ENCODE peak calls at places on chromosomes 5 and 9, in nine cellular contexts. B, L, W, M, G, S, F, A and Q are unnamed samples.

GRCh38 chr5:142063878-142064331 is 44.7 kb upstream of the NDFIP1 start:
- DNase-seq in B (peak), L (no peak), W (peak), M (peak), G (peak), S (peak), F (peak), A (peak), Q (peak)

GRCh38 chr9:101738566-101739183 is at the start of gene GRIN3A:
- DNase-seq in B (peak), L (no peak), W (no peak), M (peak), G (peak), S (no peak), F (no peak), A (peak), Q (peak)

GRCh38 chr9:35910613-35911488 is 1.6 kb downstream of the SPAAR start:
- DNase-seq in B (peak), L (no peak), W (peak), M (peak), G (no peak), S (peak), F (peak), A (peak), Q (no peak)

GRCh38 chr5:44952376-44952775 is 143.6 kb downstream of the MRPS30 start:
- DNase-seq in B (peak), L (no peak), W (peak), M (no peak), G (no peak), S (peak), F (peak), A (peak), Q (no peak)

GRCh38 chr9:27784999-27785713 is 211.9 kb upstream of the C9orf72 start:
- DNase-seq in B (no peak), L (no peak), W (no peak), M (no peak), G (no peak), S (peak), F (no peak), A (no peak), Q (no peak)

GRCh38 chr5:159897786-159898393 is 18.4 kb upstream of the ADRA1B start:
- DNase-seq in B (no peak), L (no peak), W (no peak), M (no peak), G (no peak), S (no peak), F (no peak), A (no peak), Q (no peak)

GRCh38 chr5:127229185-127229889 is 61.3 kb upstream of the MEGF10 start:
- DNase-seq in B (peak), L (peak), W (no peak), M (peak), G (peak), S (no peak), F (peak), A (peak), Q (no peak)

GRCh38 chr9:18463991-18464390 is 10.0 kb upstream of the ADAMTSL1 start:
- DNase-seq in B (no peak), L (no peak), W (no peak), M (no peak), G (no peak), S (no peak), F (peak), A (no peak), Q (no peak)

GRCh38 chr5:179222246-179223017 is 122.8 kb downstream of the ADAMTS2 start:
- DNase-seq in B (no peak), L (no peak), W (no peak), M (no peak), G (peak), S (no peak), F (no peak), A (no peak), Q (no peak)

GRCh38 chr5:575636-576035 is 36.5 kb upstream of the CEP72 start:
- DNase-seq in B (no peak), L (no peak), W (no peak), M (no peak), G (no peak), S (no peak), F (no peak), A (no peak), Q (no peak)

GRCh38 chr5:123090641-123091257 is 1.7 kb downstream of the PRDM6 start:
- DNase-seq in B (peak), L (no peak), W (no peak), M (no peak), G (peak), S (no peak), F (no peak), A (no peak), Q (no peak)

GRCh38 chr9:116576386-116576785 is 110.7 kb upstream of the TRIM32 start:
- DNase-seq in B (no peak), L (no peak), W (no peak), M (no peak), G (no peak), S (no peak), F (no peak), A (no peak), Q (no peak)

GRCh38 chr5:9587135-9587534 is 41.3 kb upstream of the SEMA5A start:
- DNase-seq in B (no peak), L (no peak), W (no peak), M (no peak), G (no peak), S (no peak), F (no peak), A (no peak), Q (no peak)

GRCh38 chr9:101341958-101342357 is 42.8 kb downstream of the BAAT start:
- DNase-seq in B (no peak), L (no peak), W (no peak), M (no peak), G (no peak), S (no peak), F (no peak), A (no peak), Q (no peak)

GRCh38 chr5:95809414-95809960 is 13.0 kb downstream of the GLRX start:
- DNase-seq in B (peak), L (no peak), W (no peak), M (no peak), G (no peak), S (no peak), F (peak), A (no peak), Q (no peak)

GRCh38 chr9:88458716-88459115 is 70.5 kb downstream of the SPIN1 start:
- DNase-seq in B (no peak), L (no peak), W (no peak), M (no peak), G (no peak), S (no peak), F (peak), A (no peak), Q (no peak)

GRCh38 chr5:110050640-110051345 is 361.1 kb downstream of the MAN2A1 start:
- DNase-seq in B (no peak), L (no peak), W (no peak), M (no peak), G (no peak), S (no peak), F (no peak), A (no peak), Q (no peak)

GRCh38 chr9:116020146-116020545 is 133.4 kb upstream of the PAPPA start:
- DNase-seq in B (no peak), L (no peak), W (no peak), M (no peak), G (no peak), S (no peak), F (no peak), A (no peak), Q (no peak)

GRCh38 chr5:96157841-96158291 is 196.2 kb upstream of the ELL2 start:
- DNase-seq in B (no peak), L (no peak), W (no peak), M (no peak), G (no peak), S (no peak), F (no peak), A (no peak), Q (no peak)

GRCh38 chr5:72151169-72151568 is 43.9 kb downstream of the MAP1B start:
- DNase-seq in B (no peak), L (no peak), W (peak), M (no peak), G (no peak), S (no peak), F (no peak), A (no peak), Q (no peak)

DNA sequence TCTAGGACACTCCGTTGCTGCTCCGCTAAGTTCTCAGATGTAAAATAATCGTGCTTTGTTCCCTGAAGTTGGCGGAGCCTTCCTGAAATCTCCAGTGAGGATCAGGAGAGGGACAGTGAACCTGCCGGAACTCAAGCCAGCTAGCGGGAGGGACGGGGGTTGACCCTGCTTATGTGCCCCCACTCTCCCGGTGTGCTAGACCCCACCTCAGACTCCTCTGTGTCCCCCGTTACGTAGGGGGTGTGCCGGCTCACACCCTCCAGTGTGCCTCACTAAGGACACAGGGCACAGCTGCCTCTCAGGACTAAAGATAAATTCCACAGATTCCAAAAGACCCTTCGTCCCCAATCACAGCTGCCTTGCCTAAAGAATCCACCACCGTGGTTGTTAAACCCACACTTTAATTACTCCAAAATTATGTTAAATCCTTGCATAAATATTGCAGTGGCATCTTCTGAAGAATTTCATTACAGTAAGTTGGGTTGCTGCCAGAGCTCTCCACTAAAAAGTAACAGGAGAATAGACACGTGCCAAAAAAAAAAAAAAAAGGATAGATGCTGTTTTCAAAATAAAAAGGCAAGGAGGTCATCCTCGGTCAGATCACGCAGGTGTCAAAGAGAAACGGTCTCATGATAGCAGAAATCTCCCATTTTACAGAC is 73.8 kb downstream of the GTF3C4 start:
- DNase-seq in B (peak), L (no peak), W (no peak), M (no peak), G (no peak), S (no peak), F (no peak), A (no peak), Q (no peak)
- H3K4me3 ChIP-seq in B (peak), L (no peak), W (no peak), M (no peak), G (no peak), S (no peak), F (no peak), A (no peak), Q (no peak)

DNA sequence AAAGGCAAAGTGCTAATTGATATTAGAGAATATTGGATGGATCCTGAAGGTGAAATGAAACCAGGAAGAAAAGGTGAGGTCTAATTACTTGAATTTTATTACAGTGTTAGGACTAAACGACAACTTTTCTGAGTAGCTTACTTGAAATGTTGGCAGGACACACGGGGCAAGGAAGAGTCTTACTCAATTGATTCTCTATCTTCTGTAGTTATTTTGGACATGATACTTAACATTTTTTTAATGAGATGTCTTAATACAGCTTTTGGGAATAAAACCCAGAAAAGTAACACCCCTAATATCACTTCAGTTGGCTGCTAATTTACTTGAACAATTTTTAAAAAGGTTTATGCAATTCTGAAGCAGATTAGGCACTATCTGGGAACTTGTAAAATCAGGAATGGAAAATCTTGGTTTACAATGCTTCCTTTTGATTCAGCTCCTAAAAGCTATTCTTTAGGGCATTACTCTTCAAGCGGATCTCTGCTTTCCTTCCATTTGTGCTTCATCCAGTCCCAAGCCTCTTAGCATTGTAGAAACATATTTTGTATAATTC is 13.7 kb downstream of the SUB1 start:
- DNase-seq in B (no peak), L (no peak), W (no peak), M (no peak), G (no peak), S (no peak), F (no peak), A (no peak), Q (no peak)
- H3K27ac ChIP-seq in B (no peak), L (no peak), W (no peak), M (no peak), G (no peak), S (no peak), F (no peak), A (peak), Q (no peak)

DNA sequence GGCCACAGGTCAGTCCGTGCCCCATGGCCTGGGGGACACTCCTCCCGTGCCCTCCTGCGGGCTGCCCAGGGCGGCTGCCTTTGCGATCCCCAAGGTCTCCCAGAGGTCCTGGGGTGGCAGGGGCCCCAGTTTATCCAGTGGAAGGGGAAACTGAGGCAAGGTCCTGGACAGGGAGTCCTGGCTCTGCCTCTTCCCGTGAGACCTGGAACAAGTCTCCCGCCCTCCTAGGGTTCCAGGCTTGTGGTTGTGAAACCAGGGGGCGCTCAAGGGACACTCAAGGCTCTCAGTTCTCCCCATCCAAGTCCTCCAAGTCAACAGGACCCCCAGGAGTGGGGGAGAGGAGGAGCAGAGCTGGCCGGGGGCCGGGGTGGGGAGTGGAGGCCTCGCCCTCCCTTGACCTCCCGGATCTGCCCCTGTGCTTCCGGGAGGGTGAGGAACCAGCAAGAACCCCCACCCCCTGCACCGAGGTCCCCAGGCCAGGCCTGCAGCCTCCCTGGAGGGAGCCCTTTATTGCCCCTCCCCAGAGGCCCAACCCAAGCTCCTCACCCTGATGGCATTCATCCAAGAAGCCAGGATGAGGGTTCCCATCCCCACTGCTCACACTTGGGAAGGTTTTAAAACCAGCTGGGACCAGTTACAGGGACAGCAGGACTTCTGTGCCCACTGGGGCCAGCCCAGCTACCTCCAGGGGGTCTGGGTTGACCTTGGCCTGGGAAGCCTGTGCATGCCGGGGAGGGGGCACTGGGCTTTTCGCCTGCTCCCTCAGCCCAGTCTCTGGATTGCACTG is 24.7 kb upstream of the TMEM250 start:
- DNase-seq in B (peak), L (no peak), W (peak), M (no peak), G (peak), S (no peak), F (peak), A (peak), Q (no peak)
- TF ChIP-seq CTCF in B (peak), L (no peak), W (peak), M (peak), G (no peak), S (peak), F (no peak), A (peak), Q (peak)

GRCh38 chr9:93952784-93953491 is 2.2 kb downstream of the BARX1 start:
- DNase-seq in B (peak), L (no peak), W (no peak), M (no peak), G (peak), S (no peak), F (no peak), A (peak), Q (no peak)

GRCh38 chr9:93949694-93950449 is 5.3 kb downstream of the BARX1 start:
- DNase-seq in B (peak), L (no peak), W (no peak), M (no peak), G (peak), S (no peak), F (no peak), A (no peak), Q (no peak)

GRCh38 chr9:93952119-93952783 is 2.9 kb downstream of the BARX1 start:
- DNase-seq in B (peak), L (no peak), W (no peak), M (no peak), G (no peak), S (no peak), F (no peak), A (no peak), Q (no peak)

GRCh38 chr9:93950619-93951601 is 4.2 kb downstream of the BARX1 start:
- DNase-seq in B (peak), L (no peak), W (no peak), M (no peak), G (peak), S (no peak), F (no peak), A (peak), Q (no peak)

GRCh38 chr9:93951655-93952118 is 3.5 kb downstream of the BARX1 start:
- DNase-seq in B (peak), L (no peak), W (no peak), M (no peak), G (peak), S (no peak), F (no peak), A (no peak), Q (no peak)
- H3K4me3 ChIP-seq in B (no peak), L (peak), W (no peak), M (no peak), G (peak), S (no peak), F (no peak), A (no peak), Q (no peak)

GRCh38 chr5:39217365-39218281 is 1.7 kb downstream of the FYB1 start:
- DNase-seq in B (peak), L (peak), W (peak), M (peak), G (peak), S (peak), F (peak), A (peak), Q (peak)
- H3K27ac ChIP-seq in B (no peak), L (peak), W (no peak), M (no peak), G (no peak), S (no peak), F (no peak), A (no peak), Q (peak)

GRCh38 chr9:19946446-19947109 is 157.7 kb upstream of the SLC24A2 start:
- DNase-seq in B (peak), L (no peak), W (no peak), M (no peak), G (no peak), S (no peak), F (peak), A (peak), Q (no peak)
- TF ChIP-seq CTCF in B (peak), L (no peak), W (no peak), M (peak), G (no peak), S (peak), F (peak), A (peak), Q (peak)

GRCh38 chr9:120711354-120711753 is 2.9 kb downstream of the MEGF9 start:
- DNase-seq in B (no peak), L (no peak), W (no peak), M (no peak), G (no peak), S (no peak), F (no peak), A (no peak), Q (no peak)
- H3K4me3 ChIP-seq in B (peak), L (no peak), W (peak), M (no peak), G (no peak), S (no peak), F (no peak), A (no peak), Q (peak)

DNA sequence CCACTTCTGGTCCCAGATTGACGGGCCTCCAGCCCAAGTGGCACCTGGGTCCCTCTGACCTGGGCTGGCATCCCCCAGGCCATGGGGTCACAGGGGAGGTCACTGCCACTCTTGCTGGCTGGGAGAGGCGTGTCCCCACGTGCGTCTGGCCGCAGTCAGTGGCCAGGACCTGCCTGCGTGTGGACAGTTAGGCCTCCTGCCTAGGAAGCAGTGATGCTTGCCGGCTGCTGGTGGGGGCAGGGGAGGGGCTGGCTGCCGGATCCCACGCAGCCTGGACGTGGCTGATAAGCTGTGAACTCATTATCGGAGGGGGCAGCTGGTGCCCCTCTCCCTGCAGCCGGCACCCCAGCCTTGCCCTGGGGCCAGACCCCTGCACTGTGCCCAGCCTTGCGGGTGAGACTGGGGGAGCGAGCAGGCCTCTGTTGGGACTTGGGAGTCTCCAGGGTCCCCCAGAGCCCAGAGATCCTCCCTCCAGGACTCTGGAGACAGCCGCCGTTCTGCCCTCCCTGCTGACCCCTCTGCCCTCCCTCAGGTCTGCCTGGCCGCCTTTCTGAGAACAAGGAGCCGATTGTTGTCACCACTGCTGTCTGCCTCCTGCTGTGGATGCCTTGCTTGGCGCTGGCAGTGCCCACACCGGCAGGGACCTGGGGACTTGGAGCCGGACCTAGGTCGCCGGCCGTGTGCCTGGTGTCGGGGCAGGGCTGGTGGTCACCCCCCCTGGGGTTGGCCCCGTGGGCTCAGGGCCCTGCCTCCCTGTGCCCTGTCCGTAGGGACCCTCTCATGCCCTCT is 12.3 kb downstream of the RXRA start:
- DNase-seq in B (no peak), L (no peak), W (no peak), M (no peak), G (no peak), S (no peak), F (no peak), A (no peak), Q (no peak)
- H3K27ac ChIP-seq in B (peak), L (no peak), W (peak), M (no peak), G (peak), S (no peak), F (no peak), A (no peak), Q (peak)